ENCODE peak calls at places on chromosomes 7 and 10, in nine cellular contexts. One of them, this sample, is unnamed.
A peak's percentile ranks its signal among the peaks of the same experiment; 100 is the strongest.

GRCh38 chr10:88138319-88138848 is 275.0 kb downstream of the PTEN start:
- ATAC-seq in heart right ventricle: no peak
- ATAC-seq in heart left ventricle: no peak
- ATAC-seq in left lung: no peak
- ATAC-seq in aorta: no peak
- ATAC-seq in gastrocnemius medialis: no peak
- ATAC-seq in PC-3: no peak
- ATAC-seq in upper lobe of right lung: no peak
- ATAC-seq in lung: no peak
- ATAC-seq in this sample: no peak

GRCh38 chr10:126222736-126223511 is 165.4 kb downstream of the ADAM12 start:
- ATAC-seq in aorta: no peak
- ATAC-seq in PC-3: no peak
- ATAC-seq in lung: no peak
- ATAC-seq in upper lobe of right lung: no peak
- ATAC-seq in heart left ventricle: peak; percentile 66
- ATAC-seq in left lung: peak; percentile 62
- ATAC-seq in gastrocnemius medialis: no peak
- ATAC-seq in heart right ventricle: no peak
- ATAC-seq in this sample: no peak

GRCh38 chr7:49852619-49853462 is 79.4 kb downstream of the VWC2 start:
- ATAC-seq in gastrocnemius medialis: peak; percentile 50
- ATAC-seq in upper lobe of right lung: peak; percentile 69
- ATAC-seq in lung: no peak
- ATAC-seq in PC-3: peak; percentile 80
- ATAC-seq in left lung: peak; percentile 79
- ATAC-seq in aorta: no peak
- ATAC-seq in heart right ventricle: peak; percentile 65
- ATAC-seq in heart left ventricle: peak; percentile 82
- ATAC-seq in this sample: peak; percentile 33

GRCh38 chr7:28442540-28443420 is 30.5 kb downstream of the CREB5 start:
- ATAC-seq in heart right ventricle: no peak
- ATAC-seq in heart left ventricle: no peak
- ATAC-seq in PC-3: peak; percentile 29
- ATAC-seq in gastrocnemius medialis: no peak
- ATAC-seq in lung: no peak
- ATAC-seq in left lung: no peak
- ATAC-seq in aorta: no peak
- ATAC-seq in upper lobe of right lung: no peak
- ATAC-seq in this sample: no peak

GRCh38 chr7:14988941-14989340 is 86.4 kb upstream of the DGKB start:
- ATAC-seq in heart left ventricle: peak; percentile 47
- ATAC-seq in aorta: no peak
- ATAC-seq in upper lobe of right lung: no peak
- ATAC-seq in heart right ventricle: no peak
- ATAC-seq in PC-3: no peak
- ATAC-seq in gastrocnemius medialis: no peak
- ATAC-seq in left lung: no peak
- ATAC-seq in lung: no peak
- ATAC-seq in this sample: no peak

GRCh38 chr10:3248526-3249255 is 76.1 kb upstream of the PITRM1 start:
- ATAC-seq in left lung: peak; percentile 80
- ATAC-seq in heart right ventricle: peak; percentile 86
- ATAC-seq in upper lobe of right lung: no peak
- ATAC-seq in heart left ventricle: peak; percentile 92
- ATAC-seq in aorta: peak; percentile 82
- ATAC-seq in lung: no peak
- ATAC-seq in PC-3: peak; percentile 95
- ATAC-seq in gastrocnemius medialis: peak; percentile 47
- ATAC-seq in this sample: peak; percentile 88

GRCh38 chr7:132098337-132098736 is 477.9 kb downstream of the PLXNA4 start:
- ATAC-seq in lung: peak; percentile 56
- ATAC-seq in gastrocnemius medialis: no peak
- ATAC-seq in left lung: peak; percentile 84
- ATAC-seq in upper lobe of right lung: peak; percentile 66
- ATAC-seq in aorta: no peak
- ATAC-seq in PC-3: no peak
- ATAC-seq in heart right ventricle: no peak
- ATAC-seq in heart left ventricle: no peak
- ATAC-seq in this sample: no peak

GRCh38 chr10:83991986-83992753 is 147.1 kb upstream of the GHITM start:
- ATAC-seq in gastrocnemius medialis: no peak
- ATAC-seq in left lung: peak; percentile 33
- ATAC-seq in PC-3: no peak
- ATAC-seq in upper lobe of right lung: peak; percentile 54
- ATAC-seq in heart right ventricle: no peak
- ATAC-seq in lung: no peak
- ATAC-seq in aorta: no peak
- ATAC-seq in heart left ventricle: no peak
- ATAC-seq in this sample: no peak

DNA sequence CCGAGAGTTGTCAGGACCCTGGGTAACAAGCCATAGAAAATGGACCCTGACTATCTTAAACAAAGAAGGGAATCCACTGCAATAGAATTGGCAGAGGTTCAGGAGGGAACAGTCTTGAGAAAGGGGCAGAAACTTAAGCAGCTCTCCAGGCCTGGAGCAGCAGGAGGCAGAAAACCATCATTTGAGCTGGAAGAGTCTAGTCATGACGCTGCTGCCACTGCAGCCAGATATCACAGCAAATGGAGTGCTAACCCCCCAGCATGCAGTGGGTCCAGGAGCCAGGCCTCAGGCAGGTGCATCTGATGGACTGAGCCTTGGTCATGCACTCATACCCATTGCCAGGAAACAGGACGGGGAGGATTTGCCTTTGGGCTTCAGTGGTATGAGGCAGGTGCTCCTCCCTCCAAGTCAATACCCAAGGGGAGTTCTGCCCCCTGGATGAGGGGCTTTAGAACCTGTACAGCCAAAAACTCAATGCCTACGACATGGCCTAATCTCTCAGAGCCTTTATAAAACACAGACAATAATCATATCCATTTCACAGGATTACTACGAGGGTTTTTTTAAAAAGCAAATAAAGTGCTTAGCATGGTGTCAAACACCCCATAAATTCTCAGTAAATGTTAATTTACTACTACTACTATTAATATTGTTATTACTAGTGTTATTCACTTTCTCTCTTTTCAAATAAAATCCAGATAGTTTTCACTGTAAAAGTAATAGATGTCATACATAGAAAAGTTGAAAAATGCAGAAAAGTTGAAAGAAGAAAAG is 30.7 kb downstream of the DUSP5 start:
- ATAC-seq in left lung: no peak
- ATAC-seq in aorta: no peak
- ATAC-seq in heart right ventricle: no peak
- ATAC-seq in upper lobe of right lung: no peak
- ATAC-seq in lung: no peak
- ATAC-seq in gastrocnemius medialis: no peak
- ATAC-seq in heart left ventricle: no peak
- ATAC-seq in PC-3: no peak
- ATAC-seq in this sample: no peak
- H3K4me1 ChIP-seq in left lung: no peaks in the 10 kb centered on the region
- H3K4me1 ChIP-seq in aorta: peaks cover 2% of the 10 kb centered on the region
- H3K4me1 ChIP-seq in heart right ventricle: peaks cover 52% of the 10 kb centered on the region
- H3K4me1 ChIP-seq in upper lobe of right lung: no peaks in the 10 kb centered on the region
- H3K4me1 ChIP-seq in lung: no peaks in the 10 kb centered on the region
- H3K4me1 ChIP-seq in gastrocnemius medialis: no peaks in the 10 kb centered on the region
- H3K4me1 ChIP-seq in heart left ventricle: peaks cover 6% of the 10 kb centered on the region
- H3K4me1 ChIP-seq in PC-3: peaks cover 53% of the 10 kb centered on the region
- H3K4me1 ChIP-seq in this sample: no peaks in the 10 kb centered on the region

GRCh38 chr10:1424648-1425047 is 312.7 kb downstream of the ADARB2 start:
- ATAC-seq in PC-3: no peak
- ATAC-seq in heart right ventricle: no peak
- ATAC-seq in lung: no peak
- ATAC-seq in upper lobe of right lung: no peak
- ATAC-seq in aorta: no peak
- ATAC-seq in left lung: no peak
- ATAC-seq in heart left ventricle: no peak
- ATAC-seq in gastrocnemius medialis: no peak
- ATAC-seq in this sample: no peak
- H3K4me1 ChIP-seq in PC-3: no peaks in the 10 kb centered on the region
- H3K4me1 ChIP-seq in heart right ventricle: no peaks in the 10 kb centered on the region
- H3K4me1 ChIP-seq in lung: no peaks in the 10 kb centered on the region
- H3K4me1 ChIP-seq in upper lobe of right lung: no peaks in the 10 kb centered on the region
- H3K4me1 ChIP-seq in aorta: no peaks in the 10 kb centered on the region
- H3K4me1 ChIP-seq in left lung: no peaks in the 10 kb centered on the region
- H3K4me1 ChIP-seq in heart left ventricle: no peaks in the 10 kb centered on the region
- H3K4me1 ChIP-seq in gastrocnemius medialis: no peaks in the 10 kb centered on the region
- H3K4me1 ChIP-seq in this sample: no peaks in the 10 kb centered on the region

GRCh38 chr10:56633876-56634452 is 272.9 kb upstream of the ZWINT start:
- ATAC-seq in PC-3: no peak
- ATAC-seq in lung: no peak
- ATAC-seq in heart left ventricle: no peak
- ATAC-seq in left lung: no peak
- ATAC-seq in upper lobe of right lung: no peak
- ATAC-seq in gastrocnemius medialis: no peak
- ATAC-seq in aorta: no peak
- ATAC-seq in heart right ventricle: no peak
- ATAC-seq in this sample: no peak

GRCh38 chr10:56632537-56632936 is 271.5 kb upstream of the ZWINT start:
- ATAC-seq in heart left ventricle: no peak
- ATAC-seq in heart right ventricle: no peak
- ATAC-seq in aorta: no peak
- ATAC-seq in left lung: no peak
- ATAC-seq in upper lobe of right lung: no peak
- ATAC-seq in gastrocnemius medialis: no peak
- ATAC-seq in lung: no peak
- ATAC-seq in PC-3: no peak
- ATAC-seq in this sample: no peak
- H3K4me1 ChIP-seq in heart left ventricle: no peaks in the 10 kb centered on the region
- H3K4me1 ChIP-seq in heart right ventricle: no peaks in the 10 kb centered on the region
- H3K4me1 ChIP-seq in aorta: no peaks in the 10 kb centered on the region
- H3K4me1 ChIP-seq in left lung: no peaks in the 10 kb centered on the region
- H3K4me1 ChIP-seq in upper lobe of right lung: no peaks in the 10 kb centered on the region
- H3K4me1 ChIP-seq in gastrocnemius medialis: no peaks in the 10 kb centered on the region
- H3K4me1 ChIP-seq in lung: peaks cover 4% of the 10 kb centered on the region
- H3K4me1 ChIP-seq in PC-3: no peaks in the 10 kb centered on the region
- H3K4me1 ChIP-seq in this sample: no peaks in the 10 kb centered on the region

DNA sequence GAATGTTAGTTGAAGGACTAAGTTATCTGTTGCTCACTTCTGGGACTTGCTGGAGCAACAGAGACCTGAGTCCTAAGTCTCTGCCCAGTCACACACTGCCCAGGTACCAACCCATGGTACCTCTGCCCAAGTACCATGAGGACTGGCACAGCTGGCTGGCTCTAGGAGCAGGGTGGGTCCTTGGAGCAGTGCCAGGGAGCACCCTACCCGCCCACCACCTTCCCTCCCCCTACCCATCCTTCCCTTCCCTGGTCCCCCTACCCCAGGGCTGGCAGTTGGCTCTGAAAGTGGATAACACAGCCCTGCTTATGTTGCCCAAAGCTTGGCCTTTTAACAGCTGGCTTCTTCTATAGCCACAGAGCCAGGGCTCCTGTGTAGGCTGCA is 26.4 kb upstream of the PDCD4 start:
- ATAC-seq in heart left ventricle: no peak
- ATAC-seq in upper lobe of right lung: no peak
- ATAC-seq in left lung: no peak
- ATAC-seq in lung: no peak
- ATAC-seq in heart right ventricle: no peak
- ATAC-seq in gastrocnemius medialis: no peak
- ATAC-seq in aorta: no peak
- ATAC-seq in PC-3: no peak
- ATAC-seq in this sample: no peak
- H3K4me1 ChIP-seq in heart left ventricle: no peaks in the 10 kb centered on the region
- H3K4me1 ChIP-seq in upper lobe of right lung: no peaks in the 10 kb centered on the region
- H3K4me1 ChIP-seq in left lung: no peaks in the 10 kb centered on the region
- H3K4me1 ChIP-seq in lung: no peaks in the 10 kb centered on the region
- H3K4me1 ChIP-seq in heart right ventricle: peaks cover 31% of the 10 kb centered on the region
- H3K4me1 ChIP-seq in gastrocnemius medialis: no peaks in the 10 kb centered on the region
- H3K4me1 ChIP-seq in aorta: no peaks in the 10 kb centered on the region
- H3K4me1 ChIP-seq in PC-3: no peaks in the 10 kb centered on the region
- H3K4me1 ChIP-seq in this sample: no peaks in the 10 kb centered on the region

GRCh38 chr7:116501425-116502167 is 2.1 kb downstream of the CAV2 start:
- ATAC-seq in upper lobe of right lung: no peak
- ATAC-seq in left lung: no peak
- ATAC-seq in PC-3: no peak
- ATAC-seq in aorta: no peak
- ATAC-seq in heart right ventricle: no peak
- ATAC-seq in lung: no peak
- ATAC-seq in heart left ventricle: peak; percentile 43
- ATAC-seq in gastrocnemius medialis: no peak
- ATAC-seq in this sample: no peak
- H3K4me1 ChIP-seq in upper lobe of right lung: no peaks in the 10 kb centered on the region
- H3K4me1 ChIP-seq in left lung: no peaks in the 10 kb centered on the region
- H3K4me1 ChIP-seq in PC-3: peaks cover 30% of the 10 kb centered on the region
- H3K4me1 ChIP-seq in aorta: peaks cover 4% of the 10 kb centered on the region
- H3K4me1 ChIP-seq in heart right ventricle: peaks cover 42% of the 10 kb centered on the region
- H3K4me1 ChIP-seq in lung: peaks cover 10% of the 10 kb centered on the region
- H3K4me1 ChIP-seq in heart left ventricle: peaks cover 21% of the 10 kb centered on the region
- H3K4me1 ChIP-seq in gastrocnemius medialis: no peaks in the 10 kb centered on the region
- H3K4me1 ChIP-seq in this sample: peaks cover 55% of the 10 kb centered on the region

This sample was measured in gastroesophageal sphincter.